ENCODE peak calls at places on chromosomes 3 and 15, in six cellular contexts. N is IMR-90, A is neuronal stem cell, I is H1, E is mesenchymal stem cell, T is trophoblast cell. Q is an unnamed sample.
A peak's percentile ranks its signal among the peaks of the same experiment; 100 is the strongest.

GRCh38 chr15:29835301-29835700 is 13.0 kb upstream of the TJP1 start:
- DNase-seq in N (peak; percentile 33), A (no peak), I (no peak), E (no peak), T (no peak), Q (no peak)

GRCh38 chr3:19526071-19526470 is 377.8 kb downstream of the KCNH8 start:
- DNase-seq in N (no peak), A (no peak), I (no peak), E (no peak), T (peak; percentile 62), Q (no peak)

GRCh38 chr15:71051539-71051938 is 63.7 kb upstream of the THSD4 start:
- DNase-seq in N (peak; percentile 94), A (no peak), I (no peak), E (peak; percentile 52), T (no peak), Q (no peak)

GRCh38 chr3:13210221-13210975 is 137.2 kb upstream of the IQSEC1 start:
- DNase-seq in N (no peak), A (no peak), I (no peak), E (no peak), T (no peak), Q (no peak)

GRCh38 chr3:124993462-124993861 is 58.9 kb upstream of the MUC13 start:
- DNase-seq in N (no peak), A (no peak), I (no peak), E (no peak), T (no peak), Q (no peak)

GRCh38 chr3:56291244-56291680 is 177.0 kb downstream of the ERC2 start:
- DNase-seq in N (no peak), A (no peak), I (no peak), E (no peak), T (no peak), Q (no peak)

GRCh38 chr3:36919439-36920160 is 25.3 kb downstream of the TRANK1 start:
- DNase-seq in N (no peak), A (no peak), I (no peak), E (no peak), T (no peak), Q (no peak)

GRCh38 chr3:105649469-105649868 is 219.3 kb downstream of the CBLB start:
- DNase-seq in N (no peak), A (no peak), I (no peak), E (peak; percentile 3), T (no peak), Q (no peak)

GRCh38 chr3:127135241-127136023 is 57.5 kb upstream of the PRR23E start:
- DNase-seq in N (peak; percentile 6), A (no peak), I (no peak), E (peak; percentile 39), T (no peak), Q (no peak)

GRCh38 chr15:57560976-57561711 is 30.6 kb upstream of the MYZAP start:
- DNase-seq in N (peak; percentile 65), A (peak; percentile 66), I (no peak), E (peak; percentile 76), T (peak; percentile 87), Q (peak; percentile 69)

GRCh38 chr3:48630407-48630806 is 4.9 kb downstream of the SLC26A6 start:
- DNase-seq in N (no peak), A (no peak), I (no peak), E (no peak), T (no peak), Q (no peak)

GRCh38 chr15:100007609-100008008 is 274.4 kb upstream of the LYSMD4 start:
- DNase-seq in N (no peak), A (no peak), I (no peak), E (no peak), T (no peak), Q (no peak)

GRCh38 chr3:58047806-58048205 is 39.6 kb downstream of the FLNB start:
- DNase-seq in N (peak; percentile 92), A (no peak), I (no peak), E (peak; percentile 96), T (peak; percentile 97), Q (no peak)

GRCh38 chr15:70775160-70775559 is 11.8 kb upstream of the UACA start:
- DNase-seq in N (peak; percentile 82), A (no peak), I (no peak), E (peak; percentile 73), T (peak; percentile 58), Q (no peak)

GRCh38 chr3:5197470-5198312 is 10.2 kb downstream of the EDEM1 start:
- DNase-seq in N (peak; percentile 73), A (no peak), I (no peak), E (peak; percentile 84), T (peak; percentile 70), Q (no peak)

GRCh38 chr3:59482684-59483083 is 432.9 kb upstream of the CFAP20DC start:
- DNase-seq in N (no peak), A (no peak), I (no peak), E (no peak), T (no peak), Q (no peak)

GRCh38 chr3:125045965-125046364 is 9.8 kb downstream of the HEG1 start:
- DNase-seq in N (peak; percentile 87), A (no peak), I (no peak), E (peak; percentile 90), T (peak; percentile 36), Q (no peak)

DNA sequence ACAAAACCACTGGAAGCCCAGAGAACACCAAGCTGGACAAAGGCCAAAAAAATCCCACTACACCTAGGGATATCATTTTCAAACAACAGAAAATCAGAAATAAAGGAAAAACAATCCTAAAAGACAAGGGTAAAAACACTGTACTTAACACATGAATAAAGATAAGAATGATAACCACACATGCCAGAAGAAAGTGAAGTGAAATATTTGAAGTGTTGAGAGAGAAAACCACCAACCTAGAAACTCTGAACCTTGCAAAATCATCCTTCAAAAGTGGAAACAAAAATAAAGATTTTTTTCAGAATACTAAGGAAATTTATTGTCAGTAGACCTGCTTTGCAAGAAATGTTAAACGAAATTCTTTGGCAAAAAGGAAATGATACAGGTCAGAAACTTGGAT is 45.1 kb downstream of the KPNA1 start:
- DNase-seq in N (no peak), A (no peak), I (no peak), E (no peak), T (no peak), Q (no peak)
- H3K23ac ChIP-seq in N (no peak overlapping the region), A (no peak overlapping the region), I (no peak overlapping the region), E (no peak overlapping the region), T (no peak overlapping the region), Q (no peak overlapping the region)

GRCh38 chr3:118846176-118846575 is 188.5 kb downstream of the IGSF11 start:
- DNase-seq in N (no peak), A (no peak), I (no peak), E (no peak), T (peak; percentile 71), Q (no peak)

GRCh38 chr3:118838871-118839270 is 195.8 kb downstream of the IGSF11 start:
- DNase-seq in N (no peak), A (no peak), I (no peak), E (no peak), T (no peak), Q (no peak)

GRCh38 chr3:118842147-118842863 is 192.3 kb downstream of the IGSF11 start:
- DNase-seq in N (no peak), A (peak; percentile 2), I (no peak), E (peak; percentile 22), T (no peak), Q (no peak)
- H3K9me3 ChIP-seq in N (peaks cover 8% of the 10 kb centered on the region), A (peaks cover 13% of the 10 kb centered on the region), I (peaks cover 44% of the 10 kb centered on the region), E (no peaks in the 10 kb centered on the region), T (peaks cover 8% of the 10 kb centered on the region), Q (peaks cover 17% of the 10 kb centered on the region)

DNA sequence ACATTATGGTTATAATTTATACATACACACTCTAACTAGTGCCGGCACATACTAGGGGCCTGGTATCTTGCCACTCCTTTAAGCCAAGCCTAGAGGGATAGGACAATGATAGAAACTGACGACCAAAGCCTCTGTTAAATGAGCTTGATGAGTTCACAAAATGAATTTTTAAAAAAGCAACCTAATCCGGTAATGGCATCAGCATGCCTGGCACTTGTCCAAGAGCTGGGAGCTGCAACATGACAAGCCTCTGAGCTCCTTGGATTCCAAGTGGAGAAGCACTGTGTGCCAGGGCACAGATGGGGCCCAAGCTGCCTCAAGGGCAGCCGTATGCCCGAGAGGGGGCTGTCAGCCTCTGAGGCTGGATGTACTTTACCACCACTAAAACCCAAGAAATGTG is 9.7 kb downstream of the ETV5 start:
- DNase-seq in N (peak; percentile 82), A (no peak), I (no peak), E (peak; percentile 63), T (no peak), Q (no peak)
- H2BK120ac ChIP-seq in N (no peak overlapping the region), A (no peak overlapping the region), I (no peak overlapping the region), E (no peak overlapping the region), T (no peak overlapping the region), Q (no peak overlapping the region)

GRCh38 chr15:34065261-34065660 is 26.3 kb upstream of the AVEN start:
- DNase-seq in N (no peak), A (no peak), I (no peak), E (no peak), T (no peak), Q (no peak)

GRCh38 chr15:34065941-34066340 is 26.9 kb upstream of the AVEN start:
- DNase-seq in N (no peak), A (no peak), I (no peak), E (no peak), T (no peak), Q (no peak)

GRCh38 chr15:34064443-34064842 is 25.4 kb upstream of the AVEN start:
- DNase-seq in N (no peak), A (no peak), I (no peak), E (no peak), T (no peak), Q (no peak)

DNA sequence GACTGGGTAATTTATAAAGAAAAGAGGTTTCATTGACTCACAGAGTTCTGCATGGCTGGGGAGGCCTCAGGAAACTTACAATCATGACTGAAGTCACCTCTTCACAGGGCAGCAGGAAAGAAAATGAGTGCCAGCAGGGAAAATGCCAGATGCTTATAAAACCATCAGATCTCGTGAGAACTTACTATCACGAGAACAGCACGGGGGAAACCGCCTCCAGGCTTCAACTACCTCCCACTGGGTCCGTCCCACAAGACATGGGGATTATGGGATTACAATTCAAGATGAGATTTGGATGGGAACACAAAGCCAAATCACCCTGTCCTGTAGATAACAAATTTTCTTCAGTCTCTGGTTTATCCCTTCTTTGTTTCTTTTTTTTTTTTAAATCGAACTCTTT is 31.0 kb upstream of the AVEN start:
- DNase-seq in N (no peak), A (no peak), I (no peak), E (no peak), T (no peak), Q (no peak)
- H3K23ac ChIP-seq in N (no peak overlapping the region), A (no peak overlapping the region), I (no peak overlapping the region), E (no peak overlapping the region), T (no peak overlapping the region), Q (no peak overlapping the region)

DNA sequence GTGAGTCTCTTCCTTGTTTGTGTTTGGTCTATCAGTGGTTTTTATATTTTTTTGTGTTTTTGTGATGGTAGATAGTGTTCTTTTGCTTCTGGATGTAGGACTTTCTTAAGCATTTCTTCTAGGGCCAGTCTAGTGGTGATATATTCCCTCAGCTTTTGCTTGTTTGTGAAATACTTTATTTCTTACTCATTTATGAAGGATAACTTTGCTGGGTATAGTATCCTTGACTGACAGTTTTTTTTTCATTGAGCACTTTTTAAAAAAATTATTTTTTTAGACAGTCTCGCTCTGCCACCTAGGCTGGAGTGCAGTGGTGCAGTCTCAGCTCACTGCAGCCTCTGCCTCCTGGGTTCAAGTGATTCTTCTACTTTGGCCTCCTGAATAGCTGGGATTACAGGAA is 41.9 kb downstream of the NCK1 start:
- DNase-seq in N (no peak), A (no peak), I (no peak), E (no peak), T (no peak), Q (no peak)
- H3K9me3 ChIP-seq in N (peaks cover 12% of the 10 kb centered on the region), A (peaks cover 4% of the 10 kb centered on the region), I (no peaks in the 10 kb centered on the region), E (peaks cover 37% of the 10 kb centered on the region), T (no peaks in the 10 kb centered on the region), Q (no peaks in the 10 kb centered on the region)

Q was measured in H9.